ENCODE peak calls at places on chromosomes 4 and X, in five cellular contexts. One of them, this sample, is unnamed.
A peak's percentile ranks its signal among the peaks of the same experiment; 100 is the strongest.

GRCh38 chrX:40171513-40172168 is 73.9 kb upstream of the BCOR start:
- DNase-seq in GM12878: no peak
- DNase-seq in SK-N-SH: no peak
- DNase-seq in HepG2: no peak
- DNase-seq in K562: peak; percentile 45
- DNase-seq in this sample: no peak

GRCh38 chrX:31199051-31199769 is 127.4 kb upstream of the FTHL17 start:
- DNase-seq in SK-N-SH: no peak
- DNase-seq in HepG2: no peak
- DNase-seq in GM12878: no peak
- DNase-seq in K562: no peak
- DNase-seq in this sample: no peak

GRCh38 chrX:65601530-65602281 is 65.7 kb upstream of the MSN start:
- DNase-seq in GM12878: no peak
- DNase-seq in SK-N-SH: no peak
- DNase-seq in HepG2: peak; percentile 0
- DNase-seq in K562: no peak
- DNase-seq in this sample: no peak

GRCh38 chrX:19579485-19579884 is 64.2 kb upstream of the MAP3K15 start:
- DNase-seq in SK-N-SH: no peak
- DNase-seq in HepG2: no peak
- DNase-seq in GM12878: no peak
- DNase-seq in K562: peak; percentile 2
- DNase-seq in this sample: no peak

GRCh38 chr4:1376841-1377605 is 29.2 kb downstream of the NKX1-1 start:
- DNase-seq in GM12878: no peak
- DNase-seq in HepG2: no peak
- DNase-seq in K562: no peak
- DNase-seq in SK-N-SH: no peak
- DNase-seq in this sample: no peak

GRCh38 chr4:146957252-146957651 is 11.6 kb upstream of the TTC29 start:
- DNase-seq in SK-N-SH: no peak
- DNase-seq in K562: no peak
- DNase-seq in GM12878: no peak
- DNase-seq in HepG2: no peak
- DNase-seq in this sample: no peak

GRCh38 chr4:77861500-77861899 is 1.1 kb upstream of the MRPL1 start:
- DNase-seq in K562: no peak
- DNase-seq in SK-N-SH: no peak
- DNase-seq in GM12878: no peak
- DNase-seq in HepG2: peak; percentile 3
- DNase-seq in this sample: no peak

GRCh38 chrX:40156472-40157227 is 58.9 kb upstream of the BCOR start:
- DNase-seq in K562: no peak
- DNase-seq in GM12878: no peak
- DNase-seq in SK-N-SH: no peak
- DNase-seq in HepG2: no peak
- DNase-seq in this sample: peak; percentile 62

GRCh38 chr4:89681219-89681618 is 155.7 kb downstream of the SNCA start:
- DNase-seq in GM12878: no peak
- DNase-seq in HepG2: peak; percentile 82
- DNase-seq in SK-N-SH: no peak
- DNase-seq in K562: no peak
- DNase-seq in this sample: peak; percentile 70

GRCh38 chr4:165931741-165932140 is 58.7 kb downstream of the TLL1 start:
- DNase-seq in SK-N-SH: no peak
- DNase-seq in HepG2: no peak
- DNase-seq in GM12878: no peak
- DNase-seq in K562: no peak
- DNase-seq in this sample: no peak

GRCh38 chr4:155025762-155026457 is 182.5 kb upstream of the NPY2R start:
- DNase-seq in SK-N-SH: no peak
- DNase-seq in GM12878: no peak
- DNase-seq in HepG2: peak; percentile 48
- DNase-seq in K562: peak; percentile 44
- DNase-seq in this sample: peak; percentile 83

GRCh38 chrX:100720301-100720700 is 11.6 kb downstream of the SYTL4 start:
- DNase-seq in K562: no peak
- DNase-seq in GM12878: no peak
- DNase-seq in HepG2: no peak
- DNase-seq in SK-N-SH: no peak
- DNase-seq in this sample: no peak

GRCh38 chr4:139777757-139778156 is 112.1 kb downstream of the MGST2 start:
- DNase-seq in GM12878: no peak
- DNase-seq in K562: no peak
- DNase-seq in HepG2: no peak
- DNase-seq in SK-N-SH: no peak
- DNase-seq in this sample: no peak

GRCh38 chr4:85431881-85432280 is 43.1 kb upstream of the ARHGAP24 start:
- DNase-seq in K562: no peak
- DNase-seq in SK-N-SH: no peak
- DNase-seq in HepG2: no peak
- DNase-seq in GM12878: no peak
- DNase-seq in this sample: no peak

GRCh38 chrX:11530621-11531020 is 135.1 kb downstream of the ARHGAP6 start:
- DNase-seq in GM12878: no peak
- DNase-seq in HepG2: no peak
- DNase-seq in K562: no peak
- DNase-seq in SK-N-SH: no peak
- DNase-seq in this sample: no peak

GRCh38 chr4:90121961-90122748 is 5.0 kb upstream of the CCSER1 start:
- DNase-seq in K562: no peak
- DNase-seq in SK-N-SH: no peak
- DNase-seq in HepG2: no peak
- DNase-seq in GM12878: no peak
- DNase-seq in this sample: no peak

GRCh38 chrX:118780509-118780908 is 43.1 kb upstream of the ZCCHC12 start:
- DNase-seq in SK-N-SH: no peak
- DNase-seq in HepG2: no peak
- DNase-seq in GM12878: no peak
- DNase-seq in K562: no peak
- DNase-seq in this sample: no peak

GRCh38 chr4:147820975-147821374 is 89.1 kb downstream of the ARHGAP10 start:
- DNase-seq in HepG2: no peak
- DNase-seq in SK-N-SH: no peak
- DNase-seq in GM12878: no peak
- DNase-seq in K562: no peak
- DNase-seq in this sample: no peak

GRCh38 chr4:66736593-66736992 is 808.7 kb downstream of the CENPC start:
- DNase-seq in HepG2: peak; percentile 5
- DNase-seq in GM12878: no peak
- DNase-seq in K562: no peak
- DNase-seq in SK-N-SH: no peak
- DNase-seq in this sample: no peak

GRCh38 chr4:128350449-128351045 is 62.9 kb upstream of the PGRMC2 start:
- DNase-seq in K562: no peak
- DNase-seq in GM12878: no peak
- DNase-seq in HepG2: no peak
- DNase-seq in SK-N-SH: no peak
- DNase-seq in this sample: no peak

GRCh38 chr4:128354205-128354821 is 66.7 kb upstream of the PGRMC2 start:
- DNase-seq in SK-N-SH: peak; percentile 8
- DNase-seq in K562: no peak
- DNase-seq in GM12878: no peak
- DNase-seq in HepG2: peak; percentile 30
- DNase-seq in this sample: no peak

GRCh38 chr4:128351502-128351901 is 63.9 kb upstream of the PGRMC2 start:
- DNase-seq in K562: no peak
- DNase-seq in HepG2: no peak
- DNase-seq in GM12878: no peak
- DNase-seq in SK-N-SH: no peak
- DNase-seq in this sample: no peak

GRCh38 chr4:128355301-128355700 is 67.7 kb upstream of the PGRMC2 start:
- DNase-seq in HepG2: no peak
- DNase-seq in K562: peak; percentile 44
- DNase-seq in GM12878: no peak
- DNase-seq in SK-N-SH: peak; percentile 52
- DNase-seq in this sample: no peak

GRCh38 chr4:128353791-128354190 is 66.2 kb upstream of the PGRMC2 start:
- DNase-seq in SK-N-SH: no peak
- DNase-seq in K562: no peak
- DNase-seq in GM12878: no peak
- DNase-seq in HepG2: no peak
- DNase-seq in this sample: no peak
- TF ChIP-seq GABPA in SK-N-SH: no peak
- TF ChIP-seq GABPA in K562: no peak
- TF ChIP-seq GABPA in GM12878: no peak
- TF ChIP-seq GABPA in HepG2: no peak
- TF ChIP-seq GABPA in this sample: no peak

GRCh38 chr4:107564326-107564725 is 155.7 kb downstream of the PAPSS1 start:
- DNase-seq in K562: no peak
- DNase-seq in HepG2: no peak
- DNase-seq in SK-N-SH: no peak
- DNase-seq in GM12878: no peak
- DNase-seq in this sample: no peak
- TF ChIP-seq JUND in K562: no peak
- TF ChIP-seq JUND in HepG2: no peak
- TF ChIP-seq JUND in SK-N-SH: no peak
- TF ChIP-seq JUND in GM12878: no peak
- TF ChIP-seq JUND in this sample: no peak

DNA sequence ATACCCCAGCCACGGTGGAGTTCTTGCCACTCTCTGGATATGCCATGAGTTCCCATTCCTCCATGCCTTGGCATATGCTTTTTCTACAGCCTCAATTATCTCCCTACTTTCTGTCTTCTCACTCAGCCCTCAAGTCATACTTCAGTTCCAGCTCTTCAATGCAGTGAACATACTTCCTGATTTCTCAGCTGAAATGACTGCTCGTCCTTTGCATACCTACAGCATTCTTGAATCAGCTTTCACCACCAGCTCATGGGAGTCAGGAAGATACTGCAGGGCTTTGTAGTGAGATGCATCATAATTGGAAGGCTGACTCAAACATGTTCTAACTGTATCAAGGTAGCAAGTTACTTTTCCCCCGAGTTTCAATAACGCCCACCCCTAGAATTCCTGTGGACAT is 118.4 kb downstream of the APBB2 start:
- DNase-seq in SK-N-SH: no peak
- DNase-seq in K562: no peak
- DNase-seq in GM12878: peak; percentile 54
- DNase-seq in HepG2: no peak
- DNase-seq in this sample: no peak
- TF ChIP-seq GABPA in SK-N-SH: no peak
- TF ChIP-seq GABPA in K562: no peak
- TF ChIP-seq GABPA in GM12878: no peak
- TF ChIP-seq GABPA in HepG2: no peak
- TF ChIP-seq GABPA in this sample: no peak

DNA sequence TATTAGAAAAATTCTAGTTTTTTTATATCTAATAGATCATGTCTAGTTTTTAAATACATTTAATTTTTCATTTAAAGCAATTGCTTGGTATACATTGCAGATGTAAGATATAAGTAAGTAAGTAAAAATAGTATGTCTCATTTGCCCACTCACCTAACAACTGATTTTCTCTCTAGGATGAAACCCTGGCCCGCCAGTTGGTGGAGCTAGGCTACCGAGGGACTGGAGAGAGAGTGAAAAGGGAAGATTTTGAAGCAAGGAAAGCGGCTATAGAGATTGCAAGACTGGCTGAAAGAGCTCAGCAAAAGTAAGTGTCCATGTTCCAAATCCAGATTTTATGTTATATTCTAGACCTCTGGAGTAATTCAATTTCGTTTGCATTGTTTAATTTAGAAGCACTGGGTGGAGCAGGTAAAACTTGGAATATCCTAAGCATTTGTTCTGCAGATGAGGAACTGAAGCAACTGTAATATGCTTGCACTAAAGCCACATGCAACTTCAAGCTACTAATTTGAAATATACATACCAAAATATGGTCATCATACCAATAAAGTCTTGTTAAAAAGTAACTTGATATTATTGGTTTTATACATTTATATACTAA is 27.1 kb downstream of the CFAP299 start:
- DNase-seq in HepG2: peak; percentile 20
- DNase-seq in SK-N-SH: peak; percentile 39
- DNase-seq in GM12878: no peak
- DNase-seq in K562: peak; percentile 48
- DNase-seq in this sample: peak; percentile 74
- TF ChIP-seq JUND in HepG2: no peak
- TF ChIP-seq JUND in SK-N-SH: no peak
- TF ChIP-seq JUND in GM12878: no peak
- TF ChIP-seq JUND in K562: no peak
- TF ChIP-seq JUND in this sample: no peak

DNA sequence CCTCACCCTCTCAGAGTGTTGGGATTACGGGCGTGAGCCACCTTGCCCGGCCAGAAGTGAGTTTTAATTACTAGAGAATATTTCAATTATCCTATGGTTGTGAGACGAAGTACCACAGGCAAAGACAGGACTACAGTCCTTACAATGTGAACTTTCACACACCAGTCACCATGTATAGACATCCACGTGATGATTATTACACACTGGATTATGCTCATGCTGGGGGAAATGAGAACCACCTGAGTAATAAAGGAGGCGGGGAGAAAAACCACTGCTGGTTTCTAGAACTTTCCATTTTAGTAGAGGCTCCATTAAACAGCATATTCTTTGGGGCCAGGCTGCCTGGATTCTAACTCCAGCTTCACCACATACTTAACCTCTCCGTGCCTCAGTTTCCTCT is 42.5 kb upstream of the TLR2 start:
- DNase-seq in K562: no peak
- DNase-seq in GM12878: no peak
- DNase-seq in SK-N-SH: no peak
- DNase-seq in HepG2: no peak
- DNase-seq in this sample: no peak
- TF ChIP-seq GABPA in K562: no peak
- TF ChIP-seq GABPA in GM12878: no peak
- TF ChIP-seq GABPA in SK-N-SH: no peak
- TF ChIP-seq GABPA in HepG2: no peak
- TF ChIP-seq GABPA in this sample: no peak

This sample was measured in H1.